ENCODE peak calls at places on chromosome 16, in nine cellular contexts. V, O, K, J, Z, Q, A, W and S are unnamed samples.

GRCh38 chr16:68778551-68779231 is 41.6 kb downstream of the CDH1 start:
- DNase-seq in V (no peak), O (no peak), K (no peak), J (peak; percentile 26), Z (no peak), Q (no peak), A (no peak), W (no peak), S (no peak)

GRCh38 chr16:4244881-4245280 is 3.0 kb upstream of the SRL start:
- DNase-seq in V (no peak), O (no peak), K (no peak), J (no peak), Z (no peak), Q (no peak), A (no peak), W (no peak), S (no peak)

GRCh38 chr16:18932243-18932997 is 6.2 kb upstream of the SMG1 start:
- DNase-seq in V (peak; percentile 70), O (peak; percentile 9), K (no peak), J (peak; percentile 37), Z (peak; percentile 58), Q (peak; percentile 9), A (peak; percentile 82), W (peak; percentile 60), S (no peak)

GRCh38 chr16:66372078-66372897 is 5.8 kb downstream of the CDH5 start:
- DNase-seq in V (peak; percentile 20), O (no peak), K (no peak), J (no peak), Z (no peak), Q (no peak), A (peak; percentile 59), W (no peak), S (no peak)

GRCh38 chr16:13453938-13454553 is 465.9 kb upstream of the ERCC4 start:
- DNase-seq in V (no peak), O (no peak), K (peak; percentile 16), J (peak; percentile 60), Z (peak; percentile 21), Q (no peak), A (no peak), W (no peak), S (no peak)

GRCh38 chr16:63361032-63361624 is 1324.9 kb upstream of the CDH8 start:
- DNase-seq in V (no peak), O (no peak), K (peak; percentile 64), J (peak; percentile 74), Z (peak; percentile 80), Q (peak; percentile 73), A (no peak), W (peak; percentile 51), S (no peak)

GRCh38 chr16:78286076-78286475 is 186.6 kb downstream of the WWOX start:
- DNase-seq in V (no peak), O (no peak), K (no peak), J (no peak), Z (no peak), Q (no peak), A (no peak), W (no peak), S (no peak)

GRCh38 chr16:7160093-7160492 is 172.6 kb upstream of the RBFOX1 start:
- DNase-seq in V (no peak), O (no peak), K (no peak), J (no peak), Z (no peak), Q (no peak), A (no peak), W (no peak), S (no peak)

GRCh38 chr16:62036101-62036806 is at the start of gene CDH8:
- DNase-seq in V (peak; percentile 82), O (no peak), K (no peak), J (peak; percentile 89), Z (no peak), Q (no peak), A (no peak), W (no peak), S (peak; percentile 38)

GRCh38 chr16:31138621-31139578 is 3.4 kb upstream of the PRSS8 start:
- DNase-seq in V (peak; percentile 89), O (peak; percentile 64), K (peak; percentile 64), J (peak; percentile 17), Z (no peak), Q (peak; percentile 37), A (no peak), W (no peak), S (no peak)

GRCh38 chr16:57000271-57001025 is 11.1 kb downstream of the NLRC5 start:
- DNase-seq in V (peak; percentile 92), O (peak; percentile 70), K (peak; percentile 61), J (no peak), Z (peak; percentile 58), Q (peak; percentile 87), A (peak; percentile 87), W (no peak), S (no peak)

GRCh38 chr16:12741176-12741575 is 62.5 kb downstream of the CPPED1 start:
- DNase-seq in V (no peak), O (no peak), K (no peak), J (no peak), Z (no peak), Q (no peak), A (no peak), W (no peak), S (no peak)

DNA sequence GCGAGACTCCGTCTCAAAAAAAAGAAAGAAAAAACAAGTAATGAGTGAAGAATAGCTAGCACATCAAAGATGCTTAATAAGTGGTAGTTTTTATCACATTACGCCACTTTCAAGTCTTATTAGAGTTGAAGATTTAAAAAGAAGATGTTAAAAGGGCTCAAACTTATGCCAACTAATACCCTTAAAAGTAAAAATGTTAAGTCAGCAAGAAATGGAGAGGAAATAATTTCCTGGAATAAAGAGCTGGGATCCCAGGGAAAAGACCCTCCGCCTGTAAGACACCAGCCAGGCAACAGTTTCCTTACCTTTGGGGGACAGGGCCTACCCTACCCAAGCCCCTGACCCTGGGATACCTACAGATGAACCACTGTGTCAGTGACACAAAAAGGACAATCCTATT is 3.6 kb downstream of the XPO6 start:
- DNase-seq in V (no peak), O (no peak), K (no peak), J (no peak), Z (no peak), Q (no peak), A (no peak), W (no peak), S (no peak)
- H3K4me1 ChIP-seq in V (no peaks in the 10 kb centered on the region), O (peaks cover 23% of the 10 kb centered on the region), K (peaks cover 23% of the 10 kb centered on the region), J (peaks cover 10% of the 10 kb centered on the region), Z (peaks cover 18% of the 10 kb centered on the region), Q (peaks cover 6% of the 10 kb centered on the region), A (peaks cover 25% of the 10 kb centered on the region), W (peaks cover 21% of the 10 kb centered on the region), S (peaks cover 4% of the 10 kb centered on the region)

GRCh38 chr16:1299012-1299867 is 10.2 kb upstream of the UBE2I start:
- DNase-seq in V (no peak), O (no peak), K (no peak), J (no peak), Z (no peak), Q (no peak), A (no peak), W (no peak), S (no peak)

GRCh38 chr16:1296688-1297412 is 12.6 kb upstream of the UBE2I start:
- DNase-seq in V (no peak), O (no peak), K (peak; percentile 80), J (no peak), Z (peak; percentile 13), Q (no peak), A (no peak), W (no peak), S (no peak)

GRCh38 chr16:1295465-1295864 is 14.0 kb upstream of the UBE2I start:
- DNase-seq in V (no peak), O (no peak), K (no peak), J (no peak), Z (no peak), Q (no peak), A (no peak), W (no peak), S (no peak)

GRCh38 chr16:1298406-1298805 is 11.0 kb upstream of the UBE2I start:
- DNase-seq in V (no peak), O (no peak), K (no peak), J (no peak), Z (no peak), Q (no peak), A (no peak), W (no peak), S (no peak)

GRCh38 chr16:1297413-1297773 is 12.0 kb upstream of the UBE2I start:
- DNase-seq in V (no peak), O (no peak), K (no peak), J (no peak), Z (no peak), Q (no peak), A (no peak), W (no peak), S (no peak)
- H3K4me1 ChIP-seq in V (no peaks in the 10 kb centered on the region), O (peaks cover 5% of the 10 kb centered on the region), K (peaks cover 20% of the 10 kb centered on the region), J (peaks cover 3% of the 10 kb centered on the region), Z (peaks cover 3% of the 10 kb centered on the region), Q (peaks cover 5% of the 10 kb centered on the region), A (peaks cover 8% of the 10 kb centered on the region), W (no peaks in the 10 kb centered on the region), S (peaks cover 1% of the 10 kb centered on the region)

DNA sequence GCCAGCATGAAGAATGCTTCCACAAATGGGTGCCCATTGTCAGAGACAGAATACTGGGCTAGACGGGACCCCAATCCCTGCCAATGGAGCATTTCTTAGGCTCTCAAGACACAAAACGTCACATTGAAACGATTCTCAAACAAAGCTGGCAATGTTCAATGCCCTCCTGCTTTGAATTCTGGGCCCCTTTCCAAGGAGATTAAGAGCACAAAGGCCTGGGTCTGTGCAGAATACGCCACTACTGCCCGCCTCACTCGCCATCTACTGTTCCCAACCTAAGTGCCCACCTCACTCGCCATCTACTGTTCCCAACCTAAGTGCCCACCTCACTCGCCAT is 9.7 kb downstream of the CFAP20 start:
- DNase-seq in V (no peak), O (no peak), K (no peak), J (no peak), Z (no peak), Q (no peak), A (no peak), W (no peak), S (no peak)
- H3K4me1 ChIP-seq in V (peaks cover 5% of the 10 kb centered on the region), O (peaks cover 53% of the 10 kb centered on the region), K (peaks cover 13% of the 10 kb centered on the region), J (peaks cover 22% of the 10 kb centered on the region), Z (peaks cover 51% of the 10 kb centered on the region), Q (peaks cover 26% of the 10 kb centered on the region), A (peaks cover 39% of the 10 kb centered on the region), W (peaks cover 19% of the 10 kb centered on the region), S (peaks cover 31% of the 10 kb centered on the region)

GRCh38 chr16:67664258-67664657 is 2.3 kb downstream of the ENKD1 start:
- DNase-seq in V (no peak), O (no peak), K (no peak), J (no peak), Z (no peak), Q (no peak), A (no peak), W (no peak), S (no peak)
- H3K4me1 ChIP-seq in V (no peaks in the 10 kb centered on the region), O (peaks cover 37% of the 10 kb centered on the region), K (peaks cover 19% of the 10 kb centered on the region), J (peaks cover 20% of the 10 kb centered on the region), Z (peaks cover 32% of the 10 kb centered on the region), Q (peaks cover 19% of the 10 kb centered on the region), A (peaks cover 42% of the 10 kb centered on the region), W (peaks cover 23% of the 10 kb centered on the region), S (peaks cover 10% of the 10 kb centered on the region)